ENCODE peak calls at places on chromosomes 16 and 17, in four cellular contexts. Y, D, V and I are unnamed samples.

GRCh38 chr16:22174642-22175041 is 12.3 kb downstream of the SDR42E2 start:
- ATAC-seq in Y (no peak), D (no peak), V (no peak), I (no peak)

GRCh38 chr16:71626018-71626857 is at the start of gene MARVELD3:
- ATAC-seq in Y (peak; percentile 54), D (peak; percentile 60), V (peak; percentile 48), I (no peak)

GRCh38 chr16:10314811-10315210 is 71.0 kb upstream of the ATF7IP2 start:
- ATAC-seq in Y (no peak), D (no peak), V (peak; percentile 43), I (no peak)

GRCh38 chr17:76816590-76817135 is 51.5 kb upstream of the MGAT5B start:
- ATAC-seq in Y (peak; percentile 87), D (no peak), V (peak; percentile 95), I (no peak)

GRCh38 chr17:44212507-44213402 is 6.7 kb downstream of the UBTF start:
- ATAC-seq in Y (peak; percentile 3), D (no peak), V (no peak), I (no peak)

GRCh38 chr16:23074423-23074822 is 74.8 kb downstream of the USP31 start:
- ATAC-seq in Y (no peak), D (no peak), V (no peak), I (no peak)

GRCh38 chr17:81370304-81370703 is 25.0 kb upstream of the BAHCC1 start:
- ATAC-seq in Y (no peak), D (no peak), V (no peak), I (no peak)

GRCh38 chr16:28891964-28892890 is 13.9 kb downstream of the ATP2A1 start:
- ATAC-seq in Y (no peak), D (no peak), V (no peak), I (no peak)

GRCh38 chr16:519841-520687 is 7.4 kb upstream of the CAPN15 start:
- ATAC-seq in Y (no peak), D (no peak), V (no peak), I (no peak)

GRCh38 chr16:1194665-1195392 is 30.2 kb downstream of the TPSG1 start:
- ATAC-seq in Y (peak; percentile 48), D (no peak), V (peak; percentile 21), I (no peak)

GRCh38 chr17:44909681-44910144 is 5.6 kb downstream of the GFAP start:
- ATAC-seq in Y (no peak), D (no peak), V (no peak), I (no peak)

GRCh38 chr16:31428638-31429247 is 583 bp upstream of the COX6A2 start:
- ATAC-seq in Y (no peak), D (no peak), V (no peak), I (no peak)

GRCh38 chr16:77322757-77323156 is 112.1 kb downstream of the ADAMTS18 start:
- ATAC-seq in Y (no peak), D (no peak), V (no peak), I (no peak)

GRCh38 chr17:46719889-46720288 is 98.6 kb downstream of the WNT3 start:
- ATAC-seq in Y (no peak), D (no peak), V (no peak), I (no peak)

GRCh38 chr17:48001187-48001586 is 30.3 kb downstream of the CDK5RAP3 start:
- ATAC-seq in Y (no peak), D (no peak), V (no peak), I (no peak)

GRCh38 chr17:66313995-66314659 is 11.7 kb downstream of the PRKCA start:
- ATAC-seq in Y (no peak), D (no peak), V (no peak), I (no peak)

GRCh38 chr17:1511290-1511689 is 5.1 kb downstream of the INPP5K start:
- ATAC-seq in Y (no peak), D (no peak), V (no peak), I (peak; percentile 49)

GRCh38 chr16:72997141-72997542 is 50.8 kb downstream of the ZFHX3 start:
- ATAC-seq in Y (no peak), D (peak; percentile 50), V (no peak), I (peak; percentile 72)

GRCh38 chr16:11229906-11230305 is 26.1 kb downstream of the SOCS1 start:
- ATAC-seq in Y (no peak), D (no peak), V (no peak), I (no peak)

GRCh38 chr16:85524630-85525463 is 88.3 kb upstream of the GSE1 start:
- ATAC-seq in Y (peak; percentile 65), D (peak; percentile 20), V (peak; percentile 21), I (peak; percentile 11)

GRCh38 chr17:376936-377863 is 24.6 kb upstream of the RPH3AL start:
- ATAC-seq in Y (no peak), D (no peak), V (no peak), I (peak; percentile 75)

GRCh38 chr17:54992797-54993639 is 24.5 kb downstream of the STXBP4 start:
- ATAC-seq in Y (peak; percentile 86), D (no peak), V (peak; percentile 80), I (no peak)

GRCh38 chr16:10951016-10951415 is 6.7 kb downstream of the CLEC16A start:
- ATAC-seq in Y (no peak), D (no peak), V (no peak), I (no peak)

GRCh38 chr17:65892912-65893377 is 299.0 kb downstream of the CEP112 start:
- ATAC-seq in Y (no peak), D (no peak), V (no peak), I (no peak)

GRCh38 chr17:78917451-78918307 is 7.5 kb downstream of the TIMP2 start:
- ATAC-seq in Y (no peak), D (no peak), V (no peak), I (no peak)
- TF ChIP-seq EP300 in Y (no peak), D (no peak), V (no peak), I (no peak)

GRCh38 chr17:19943599-19943998 is 34.0 kb downstream of the AKAP10 start:
- ATAC-seq in Y (no peak), D (no peak), V (no peak), I (no peak)
- H3K27ac ChIP-seq in Y (no peak overlapping the region), D (no peak overlapping the region), V (no peak overlapping the region), I (no peak overlapping the region)

GRCh38 chr17:4939804-4940624 is at the start of the genes RNF167 and SLC25A11:
- ATAC-seq in Y (peak; percentile 79), D (peak; percentile 95), V (peak; percentile 80), I (peak; percentile 96)
- TF ChIP-seq EP300 in Y (no peak), D (no peak), V (no peak), I (no peak)

GRCh38 chr16:53045554-53046250 is 7.0 kb downstream of the CHD9NB start:
- ATAC-seq in Y (no peak), D (no peak), V (no peak), I (no peak)
- H3K27ac ChIP-seq in Y (no peak overlapping the region), D (no peak overlapping the region), V (no peak overlapping the region), I (no peak overlapping the region)

GRCh38 chr17:36728030-36728991 is 126.9 kb downstream of the MRM1 start:
- ATAC-seq in Y (no peak), D (no peak), V (no peak), I (no peak)

GRCh38 chr17:36730095-36730808 is 128.9 kb downstream of the MRM1 start:
- ATAC-seq in Y (no peak), D (no peak), V (no peak), I (no peak)

GRCh38 chr17:36731806-36732205 is 130.4 kb downstream of the MRM1 start:
- ATAC-seq in Y (no peak), D (no peak), V (no peak), I (no peak)

GRCh38 chr17:36732351-36732750 is 131.0 kb downstream of the MRM1 start:
- ATAC-seq in Y (no peak), D (no peak), V (no peak), I (no peak)

GRCh38 chr17:36731091-36731490 is 129.7 kb downstream of the MRM1 start:
- ATAC-seq in Y (no peak), D (no peak), V (no peak), I (no peak)
- TF ChIP-seq EP300 in Y (no peak), D (no peak), V (no peak), I (no peak)

GRCh38 chr17:78766743-78767294 is 15.3 kb downstream of the CYTH1 start:
- ATAC-seq in Y (no peak), D (no peak), V (no peak), I (no peak)
- H3K27ac ChIP-seq in Y (no peak overlapping the region), D (no peak overlapping the region), V (no peak overlapping the region), I (no peak overlapping the region)

DNA sequence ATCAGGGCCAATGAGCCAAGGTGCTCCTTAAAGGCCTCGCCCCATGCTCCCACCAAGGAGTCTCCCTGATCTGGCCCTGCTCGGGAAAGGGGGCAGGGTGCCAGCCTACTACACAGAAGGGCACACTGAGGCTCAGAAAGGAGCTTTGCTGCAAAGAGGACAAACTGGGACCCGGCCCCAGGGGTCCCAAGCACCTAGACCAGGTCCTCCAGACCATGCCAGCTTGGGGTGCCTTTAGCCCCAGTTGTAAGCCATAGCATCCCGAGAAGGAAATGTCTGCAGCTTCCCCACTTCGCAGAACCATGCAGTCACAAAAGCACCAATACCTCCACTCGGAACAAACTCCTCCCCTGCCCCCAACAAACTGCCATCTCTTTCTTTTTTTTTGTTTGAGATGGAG is 74.8 kb upstream of the CDC42EP4 start:
- ATAC-seq in Y (no peak), D (no peak), V (no peak), I (no peak)
- TF ChIP-seq EP300 in Y (no peak), D (no peak), V (no peak), I (no peak)

GRCh38 chr16:58020628-58021521 is 4.7 kb upstream of the MMP15 start:
- ATAC-seq in Y (no peak), D (no peak), V (peak; percentile 42), I (no peak)
- H3K27ac ChIP-seq in Y (no peak overlapping the region), D (no peak overlapping the region), V (no peak overlapping the region), I (no peak overlapping the region)